ENCODE peak calls at places on chromosome X, in four cellular contexts. J is HepG2, O is IMR-90, L is ovary. W is an unnamed sample.

GRCh38 chrX:63560601-63561218 is 209.6 kb upstream of the SPIN4 start:
- DNase-seq in J (peak; percentile 81), L (peak; percentile 44), O (peak; percentile 74), W (peak; percentile 61)

GRCh38 chrX:74902806-74903205 is 22.4 kb downstream of the NEXMIF start:
- DNase-seq in O (no peak), J (no peak), L (no peak), W (no peak)

GRCh38 chrX:73683236-73683859 is 120.4 kb downstream of the CHIC1 start:
- DNase-seq in O (no peak), L (no peak), J (no peak), W (no peak)

GRCh38 chrX:155270969-155271368 is 6.7 kb upstream of the RAB39B start:
- DNase-seq in L (no peak), O (no peak), J (no peak), W (no peak)

GRCh38 chrX:105696870-105697269 is 125.5 kb upstream of the NRK start:
- DNase-seq in J (no peak), O (no peak), L (no peak), W (no peak)

GRCh38 chrX:33211356-33212254 is at the start of gene DMD:
- DNase-seq in L (peak; percentile 34), J (peak; percentile 1), O (peak; percentile 84), W (peak; percentile 76)

GRCh38 chrX:97471071-97471470 is 587.4 kb downstream of the RPA4 start:
- DNase-seq in J (no peak), L (no peak), O (no peak), W (no peak)

GRCh38 chrX:120137439-120137838 is 21.0 kb upstream of the RHOXF2 start:
- DNase-seq in L (no peak), J (no peak), O (no peak), W (no peak)

GRCh38 chrX:69253821-69254220 is 88.6 kb upstream of the PJA1 start:
- DNase-seq in O (no peak), L (no peak), J (no peak), W (no peak)

GRCh38 chrX:97211070-97211469 is 327.4 kb downstream of the RPA4 start:
- DNase-seq in L (no peak), O (peak; percentile 18), J (no peak), W (no peak)

GRCh38 chrX:70453024-70453618 is 8.5 kb downstream of the DLG3 start:
- DNase-seq in O (no peak), J (no peak), L (no peak), W (no peak)

GRCh38 chrX:70455366-70456202 is 10.9 kb downstream of the DLG3 start:
- DNase-seq in L (no peak), J (no peak), O (no peak), W (no peak)

GRCh38 chrX:70456256-70456655 is 11.6 kb downstream of the DLG3 start:
- DNase-seq in J (no peak), L (no peak), O (no peak), W (no peak)

GRCh38 chrX:70452143-70452733 is 7.6 kb downstream of the DLG3 start:
- DNase-seq in O (peak; percentile 17), J (peak; percentile 19), L (peak; percentile 67), W (peak; percentile 4)

DNA sequence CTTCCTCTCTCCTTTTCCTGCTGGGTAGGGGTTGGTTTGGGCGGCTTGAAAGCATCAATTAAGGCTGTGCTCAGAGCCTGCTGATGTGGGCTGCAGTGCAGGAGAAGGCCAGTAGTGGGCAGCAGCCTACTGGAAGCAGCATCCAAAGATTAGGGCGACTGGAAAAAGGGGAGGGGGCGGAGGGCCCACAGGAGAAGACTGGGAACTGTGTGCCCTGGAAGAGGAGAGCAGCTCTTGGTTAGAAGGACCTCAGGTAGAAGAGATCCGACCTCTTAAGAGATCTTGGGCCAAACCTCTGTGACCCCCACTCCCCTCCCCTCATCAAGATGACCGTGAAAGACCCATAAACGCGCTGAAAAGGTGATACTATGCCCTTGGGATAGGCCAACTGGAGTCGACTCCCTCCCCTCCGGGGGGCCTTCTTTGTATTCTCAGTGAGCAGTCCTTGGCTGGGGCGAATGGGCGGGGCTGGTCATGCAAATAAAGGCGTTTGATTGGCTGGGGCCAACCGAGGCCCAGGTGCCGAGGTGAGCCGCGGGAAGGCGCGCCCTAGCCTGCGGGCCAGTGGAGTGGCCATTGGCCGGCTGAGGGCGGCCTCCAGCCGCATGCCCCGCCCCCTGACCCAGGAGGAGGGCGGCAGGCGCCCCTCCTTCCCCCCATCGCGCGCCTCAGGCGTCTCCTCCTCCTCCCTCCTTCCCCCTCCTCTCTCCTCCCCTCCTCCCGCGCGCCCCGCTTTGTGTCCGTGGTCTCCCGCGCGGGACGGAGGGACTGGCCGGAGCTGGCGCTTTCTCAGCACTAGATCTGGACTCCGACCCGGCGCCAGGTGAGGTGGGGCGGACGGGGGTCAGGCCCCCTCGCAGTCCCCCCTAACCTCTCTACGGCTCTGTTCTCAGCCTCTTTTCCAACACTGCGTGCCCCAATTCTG is 10.1 kb downstream of the DLG3 start:
- DNase-seq in O (peak; percentile 53), L (peak; percentile 83), J (peak; percentile 84), W (no peak)
- TF ChIP-seq POLR2A in O (no peak), L (no peak), J (no peak), W (no peak)

DNA sequence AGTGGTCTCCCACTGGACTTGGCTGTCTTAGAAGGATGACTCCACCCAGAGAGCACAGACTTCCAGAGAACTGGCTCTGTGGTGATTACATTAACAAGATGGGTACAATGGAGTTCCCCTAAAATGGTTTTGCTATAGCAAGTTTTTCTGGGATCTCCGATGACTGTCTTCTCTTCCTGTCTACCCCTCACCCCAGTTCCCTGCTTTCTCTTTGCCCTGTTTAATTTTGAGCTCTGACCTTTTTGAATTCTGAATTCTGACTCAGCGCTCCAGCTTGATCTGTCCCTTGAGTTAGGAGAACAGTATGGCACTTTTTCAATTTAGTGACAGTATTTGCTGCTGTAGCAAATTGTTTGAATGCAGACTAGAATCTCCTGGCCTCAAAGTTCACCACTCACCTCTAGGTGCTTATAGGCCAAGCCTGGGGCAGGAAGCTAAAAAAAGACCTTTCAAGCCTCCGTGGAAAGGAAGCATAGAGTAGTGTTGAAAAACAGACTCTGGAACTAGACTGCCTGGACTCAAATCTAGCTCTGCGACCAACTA is 7.0 kb downstream of the MSN start:
- DNase-seq in J (no peak), L (no peak), O (peak; percentile 31), W (no peak)
- H3K4me1 ChIP-seq in J (no peaks in the 10 kb centered on the region), L (peaks cover 5% of the 10 kb centered on the region), O (peaks cover 10% of the 10 kb centered on the region), W (peaks cover 54% of the 10 kb centered on the region)

DNA sequence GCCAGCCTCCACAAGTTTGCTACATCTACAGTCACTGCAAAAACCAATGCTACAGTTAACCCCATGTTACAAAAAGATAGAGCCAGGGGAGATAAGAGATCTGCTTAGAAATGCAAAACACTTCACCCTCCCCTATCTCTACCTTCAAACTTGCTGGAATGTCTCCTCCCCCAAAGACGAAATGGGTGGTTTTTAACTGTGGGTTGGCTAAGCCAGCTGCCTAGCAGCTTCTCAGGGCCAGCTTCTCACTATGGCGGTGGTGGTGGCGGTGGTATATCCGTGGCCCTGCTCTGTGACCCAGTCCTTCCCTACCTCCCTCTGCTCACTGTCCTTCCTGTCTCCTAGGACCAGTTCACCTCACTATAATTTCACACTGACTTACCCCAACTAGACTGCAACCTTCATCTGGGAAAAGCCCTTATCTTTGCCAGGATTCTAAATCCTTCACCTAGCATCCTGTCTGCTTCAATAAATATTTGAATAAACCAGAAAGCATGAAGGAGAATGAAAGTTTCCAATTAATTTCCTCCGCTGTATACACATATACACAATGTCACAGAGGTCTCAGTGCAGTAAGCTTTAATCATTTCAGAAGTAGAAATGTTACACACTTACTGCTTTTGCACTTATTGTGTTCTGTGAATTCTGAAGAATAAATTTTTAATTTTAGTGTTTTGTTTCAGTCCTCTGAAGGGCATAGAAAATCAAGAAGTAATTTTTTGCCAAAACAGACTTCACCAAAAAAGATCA is 46.3 kb downstream of the SH3KBP1 start:
- DNase-seq in J (peak; percentile 1), O (no peak), L (no peak), W (no peak)
- TF ChIP-seq POLR2A in J (no peak), O (no peak), L (no peak), W (no peak)

GRCh38 chrX:39756086-39756883 is 341.5 kb downstream of the BCOR start:
- DNase-seq in O (no peak), L (no peak), J (no peak), W (peak; percentile 71)
- H3K4me1 ChIP-seq in O (peaks cover 27% of the 10 kb centered on the region), L (peaks cover 3% of the 10 kb centered on the region), J (peaks cover 24% of the 10 kb centered on the region), W (peaks cover 10% of the 10 kb centered on the region)

GRCh38 chrX:103356023-103356798 is at the start of gene TCEAL9:
- DNase-seq in L (peak; percentile 82), J (peak; percentile 51), O (peak; percentile 83), W (no peak)
- TF ChIP-seq POLR2A in L (peak; percentile 94), J (peak; percentile 70), O (peak; percentile 92), W (peak; percentile 63)

DNA sequence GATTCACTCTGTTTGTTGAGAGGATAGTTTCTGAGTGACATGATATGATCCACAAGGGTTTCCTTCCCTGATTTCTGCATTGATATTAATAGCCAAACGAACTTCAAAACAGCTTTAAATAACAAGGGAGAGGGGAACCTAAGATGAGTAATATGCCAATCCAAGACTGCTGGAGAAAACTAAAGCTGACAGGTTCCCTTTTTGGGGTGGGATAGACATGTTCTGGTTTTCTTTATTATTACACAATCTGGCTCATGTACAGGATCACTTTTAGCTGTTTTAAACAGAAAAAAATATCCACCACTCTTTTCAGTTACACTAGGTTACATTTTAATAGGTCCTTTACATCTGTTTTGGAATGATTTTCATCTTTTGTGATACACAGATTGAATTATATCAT is 182.2 kb downstream of the AR start:
- DNase-seq in L (no peak), J (no peak), O (no peak), W (no peak)
- H3K4me1 ChIP-seq in L (peaks cover 10% of the 10 kb centered on the region), J (no peaks in the 10 kb centered on the region), O (no peaks in the 10 kb centered on the region), W (peaks cover 33% of the 10 kb centered on the region)

GRCh38 chrX:39150210-39150609 is 349.0 kb downstream of the MID1IP1 start:
- DNase-seq in L (no peak), O (no peak), J (no peak), W (no peak)

GRCh38 chrX:39144965-39145364 is 343.7 kb downstream of the MID1IP1 start:
- DNase-seq in O (no peak), L (no peak), J (no peak), W (no peak)

GRCh38 chrX:39144323-39144722 is 343.1 kb downstream of the MID1IP1 start:
- DNase-seq in O (no peak), L (no peak), J (no peak), W (no peak)

GRCh38 chrX:39149761-39150160 is 348.5 kb downstream of the MID1IP1 start:
- DNase-seq in J (peak; percentile 3), O (peak; percentile 40), L (peak; percentile 76), W (peak; percentile 27)

GRCh38 chrX:39145859-39146258 is 344.6 kb downstream of the MID1IP1 start:
- DNase-seq in J (no peak), L (no peak), O (no peak), W (no peak)
- TF ChIP-seq POLR2A in J (no peak), L (no peak), O (no peak), W (no peak)

GRCh38 chrX:107710617-107711391 is 64.8 kb downstream of the TSC22D3 start:
- DNase-seq in O (peak; percentile 93), L (no peak), J (peak; percentile 43), W (peak; percentile 43)
- H3K4me1 ChIP-seq in O (peaks cover 10% of the 10 kb centered on the region), L (peaks cover 5% of the 10 kb centered on the region), J (peaks cover 12% of the 10 kb centered on the region), W (peaks cover 13% of the 10 kb centered on the region)

GRCh38 chrX:39859991-39860861 is 237.5 kb downstream of the BCOR start:
- DNase-seq in L (no peak), J (no peak), O (peak; percentile 91), W (no peak)
- TF ChIP-seq POLR2A in L (no peak), J (no peak), O (no peak), W (no peak)